ENCODE peak calls at places on chromosomes 16 and 17, in five cellular contexts. L is left colon; C is stimulated activated CD8-positive, alpha-beta memory T cell treated with anti-CD3 and anti-CD28 coated beads, Interleukin-7, amount 100 ng/mL, for 1 hour; X is nucleus accumbens; B is OCI-LY7. P is an unnamed sample.
A peak's percentile ranks its signal among the peaks of the same experiment; 100 is the strongest.

GRCh38 chr16:10738231-10739077 is 5.2 kb upstream of the NUBP1 start:
- DNase-seq in B (peak; percentile 27), L (peak; percentile 46), X (peak; percentile 15), C (no peak), P (peak; percentile 32)

GRCh38 chr16:19507882-19508281 is 14.0 kb downstream of the GDE1 start:
- DNase-seq in X (no peak), L (no peak), B (no peak), C (no peak), P (no peak)

GRCh38 chr17:70171159-70171558 is 1.8 kb downstream of the KCNJ2 start:
- DNase-seq in L (no peak), X (no peak), C (no peak), B (no peak), P (no peak)

GRCh38 chr16:65510850-65511249 is 389.0 kb upstream of the CDH11 start:
- DNase-seq in X (no peak), L (no peak), C (no peak), B (no peak), P (no peak)

GRCh38 chr16:85832578-85833539 is 33.4 kb downstream of the COX4I1 start:
- DNase-seq in L (no peak), B (peak; percentile 69), C (no peak), X (peak; percentile 10), P (no peak)

GRCh38 chr17:18368948-18369347 is 5.6 kb upstream of the SHMT1 start:
- DNase-seq in X (no peak), C (no peak), B (no peak), L (no peak), P (no peak)

GRCh38 chr17:82520041-82520910 is 744 bp downstream of the FOXK2 start:
- DNase-seq in L (no peak), X (no peak), C (peak; percentile 6), B (peak; percentile 59), P (no peak)

GRCh38 chr16:51041546-51041945 is 109.5 kb downstream of the SALL1 start:
- DNase-seq in X (no peak), L (no peak), C (no peak), B (no peak), P (no peak)

GRCh38 chr17:27105636-27106035 is 188.3 kb upstream of the WSB1 start:
- DNase-seq in L (no peak), B (no peak), C (no peak), X (no peak), P (no peak)

GRCh38 chr17:61411114-61411943 is 11.7 kb downstream of the TBX2 start:
- DNase-seq in L (peak; percentile 53), C (no peak), X (no peak), B (peak; percentile 27), P (no peak)

GRCh38 chr16:14494396-14494795 is 135.7 kb downstream of the PARN start:
- DNase-seq in B (no peak), X (no peak), L (no peak), C (no peak), P (no peak)

GRCh38 chr17:59427425-59427921 is 96.0 kb downstream of the YPEL2 start:
- DNase-seq in L (no peak), B (no peak), X (peak; percentile 6), C (no peak), P (no peak)

GRCh38 chr17:40646791-40647548 is 648 bp downstream of the SMARCE1 start:
- DNase-seq in X (no peak), C (no peak), B (peak; percentile 73), L (no peak), P (peak; percentile 9)

GRCh38 chr17:51319186-51319585 is 58.8 kb downstream of the UTP18 start:
- DNase-seq in X (no peak), C (no peak), L (no peak), B (peak; percentile 14), P (no peak)

GRCh38 chr17:39772415-39772814 is 34.7 kb downstream of the GRB7 start:
- DNase-seq in X (no peak), B (no peak), C (no peak), L (no peak), P (no peak)

GRCh38 chr17:80870401-80870800 is 121.2 kb upstream of the CHMP6 start:
- DNase-seq in C (no peak), L (peak; percentile 19), X (no peak), B (no peak), P (no peak)

GRCh38 chr16:20740007-20740883 is 1.4 kb downstream of the THUMPD1 start:
- DNase-seq in L (no peak), B (peak; percentile 59), C (no peak), X (no peak), P (no peak)

GRCh38 chr17:66627985-66628384 is 206.9 kb upstream of the CACNG5 start:
- DNase-seq in B (no peak), L (no peak), X (no peak), C (no peak), P (no peak)

GRCh38 chr17:7588553-7589203 is 1.2 kb downstream of the SOX15 start:
- DNase-seq in C (no peak), X (no peak), B (no peak), L (no peak), P (no peak)

GRCh38 chr16:10558746-10559641 is 21.4 kb downstream of the EMP2 start:
- DNase-seq in B (no peak), C (no peak), X (peak; percentile 25), L (peak; percentile 45), P (no peak)

GRCh38 chr16:22789281-22789945 is 24.5 kb upstream of the HS3ST2 start:
- DNase-seq in L (no peak), C (no peak), X (no peak), B (no peak), P (no peak)

GRCh38 chr16:1493746-1494094 is 560 bp downstream of the TELO2 start:
- DNase-seq in B (peak; percentile 35), C (no peak), X (no peak), L (no peak), P (no peak)

GRCh38 chr16:84670063-84670462 is 21.8 kb downstream of the KLHL36 start:
- DNase-seq in C (no peak), L (no peak), B (no peak), X (no peak), P (no peak)

GRCh38 chr16:21598676-21599157 is 660 bp upstream of the METTL9 start:
- DNase-seq in B (peak; percentile 41), C (peak; percentile 5), L (no peak), X (no peak), P (no peak)

P was measured in SW 1271.